ENCODE peak calls at places on chromosomes 13 and 19, in seven cellular contexts. G is C1 segment of cervical spinal cord, I is fibroblast of the conjunctiva, U is GOT3, H is left colon, D is heart right ventricle, X is NCI-H187 treated with DMSO at 0.1 percent for 48 hours. B is an unnamed sample.

GRCh38 chr13:96223231-96223630 is 133.3 kb downstream of the HS6ST3 start:
- DNase-seq in G (no peak), I (no peak), U (no peak), H (no peak), D (peak), X (no peak), B (no peak)

GRCh38 chr13:72495681-72496080 is 231.7 kb downstream of the MZT1 start:
- DNase-seq in G (no peak), I (no peak), U (no peak), H (no peak), D (no peak), X (no peak), B (no peak)

GRCh38 chr13:35496761-35497386 is 20.4 kb upstream of the MAB21L1 start:
- DNase-seq in G (no peak), I (no peak), U (no peak), H (no peak), D (no peak), X (no peak), B (no peak)

GRCh38 chr19:29687244-29687896 is 22.1 kb downstream of the PLEKHF1 start:
- DNase-seq in G (no peak), I (peak), U (peak), H (no peak), D (no peak), X (no peak), B (no peak)

GRCh38 chr13:30026093-30026492 is 175.7 kb upstream of the UBL3 start:
- DNase-seq in G (no peak), I (peak), U (peak), H (no peak), D (no peak), X (no peak), B (no peak)

GRCh38 chr13:74077847-74078246 is 56.4 kb downstream of the KLF12 start:
- DNase-seq in G (no peak), I (peak), U (no peak), H (no peak), D (no peak), X (no peak), B (no peak)

GRCh38 chr13:62119739-62120700 is 704.4 kb upstream of the PCDH20 start:
- DNase-seq in G (no peak), I (no peak), U (no peak), H (no peak), D (no peak), X (no peak), B (no peak)

GRCh38 chr13:30504081-30504480 is 38.3 kb upstream of the HMGB1 start:
- DNase-seq in G (no peak), I (no peak), U (no peak), H (no peak), D (no peak), X (no peak), B (no peak)

GRCh38 chr13:69044629-69045028 is 1063.0 kb upstream of the ATXN8OS start:
- DNase-seq in G (no peak), I (no peak), U (no peak), H (no peak), D (no peak), X (no peak), B (no peak)

GRCh38 chr13:47226516-47226915 is 329.7 kb upstream of the HTR2A start:
- DNase-seq in G (no peak), I (no peak), U (no peak), H (no peak), D (no peak), X (no peak), B (no peak)

GRCh38 chr19:799076-799881 is 2.0 kb downstream of the PTBP1 start:
- DNase-seq in G (no peak), I (no peak), U (no peak), H (peak), D (no peak), X (no peak), B (no peak)

GRCh38 chr13:101930331-101930730 is 471.5 kb downstream of the FGF14 start:
- DNase-seq in G (no peak), I (no peak), U (no peak), H (no peak), D (no peak), X (no peak), B (no peak)

GRCh38 chr19:18292810-18293641 is 11.6 kb upstream of the JUND start:
- DNase-seq in G (peak), I (peak), U (no peak), H (peak), D (peak), X (no peak), B (peak)

GRCh38 chr13:109096101-109096500 is 466.7 kb downstream of the MYO16 start:
- DNase-seq in G (no peak), I (no peak), U (no peak), H (no peak), D (no peak), X (no peak), B (no peak)

GRCh38 chr19:35708391-35708790 is 4.0 kb downstream of the ZBTB32 start:
- DNase-seq in G (no peak), I (no peak), U (no peak), H (no peak), D (no peak), X (no peak), B (no peak)

GRCh38 chr13:80141114-80141849 is 199.6 kb downstream of the SPRY2 start:
- DNase-seq in G (peak), I (peak), U (no peak), H (no peak), D (peak), X (no peak), B (no peak)

GRCh38 chr19:35143231-35143715 is at the start of gene FXYD7:
- DNase-seq in G (no peak), I (no peak), U (no peak), H (no peak), D (peak), X (no peak), B (no peak)

GRCh38 chr13:76474356-76474755 is 411.8 kb downstream of the KCTD12 start:
- DNase-seq in G (no peak), I (peak), U (no peak), H (no peak), D (no peak), X (no peak), B (no peak)

GRCh38 chr19:3710265-3710812 is 2.2 kb downstream of the TJP3 start:
- DNase-seq in G (no peak), I (no peak), U (no peak), H (peak), D (peak), X (no peak), B (no peak)

GRCh38 chr13:79992111-79992510 is 348.8 kb downstream of the SPRY2 start:
- DNase-seq in G (no peak), I (no peak), U (no peak), H (no peak), D (no peak), X (no peak), B (no peak)

GRCh38 chr19:31351212-31352193 is 2.3 kb upstream of the TSHZ3 start:
- DNase-seq in G (no peak), I (no peak), U (no peak), H (no peak), D (peak), X (no peak), B (no peak)

GRCh38 chr19:8194528-8195275 is 14.5 kb upstream of the CERS4 start:
- DNase-seq in G (no peak), I (no peak), U (no peak), H (peak), D (peak), X (no peak), B (no peak)

GRCh38 chr19:7934766-7935165 is 8.7 kb downstream of the TIMM44 start:
- DNase-seq in G (no peak), I (no peak), U (no peak), H (no peak), D (no peak), X (no peak), B (no peak)

GRCh38 chr13:77859450-77859849 is 59.2 kb downstream of the EDNRB start:
- DNase-seq in G (no peak), I (peak), U (no peak), H (peak), D (no peak), X (no peak), B (no peak)

GRCh38 chr19:18438331-18439024 is 545 bp upstream of the ISYNA1 start:
- DNase-seq in G (no peak), I (no peak), U (no peak), H (no peak), D (peak), X (no peak), B (no peak)

GRCh38 chr19:1133471-1133929 is 29.7 kb downstream of the GPX4 start:
- DNase-seq in G (no peak), I (no peak), U (no peak), H (peak), D (no peak), X (no peak), B (no peak)

GRCh38 chr19:17292301-17293074 is 10.7 kb downstream of the ABHD8 start:
- DNase-seq in G (peak), I (peak), U (peak), H (peak), D (peak), X (no peak), B (no peak)

GRCh38 chr19:10815969-10816635 is 19.9 kb downstream of the TMED1 start:
- DNase-seq in G (no peak), I (peak), U (no peak), H (no peak), D (no peak), X (no peak), B (no peak)

GRCh38 chr13:106318941-106319411 is 216.5 kb downstream of the EFNB2 start:
- DNase-seq in G (no peak), I (peak), U (no peak), H (no peak), D (no peak), X (no peak), B (no peak)